ENCODE peak calls at places on chromosome 20, in ten cellular contexts. H is SHP77, K is AML-193, R is adipocyte, N is breast epithelium, V is GM13977, U is ACHN, P is NCI-H2081, L is cardiac fibroblast, Y is foreskin keratinocyte. Q is an unnamed sample.

GRCh38 chr20:10609276-10609675 is 64.5 kb downstream of the JAG1 start:
- DNase-seq in H (no peak), K (no peak), R (peak; percentile 76), N (no peak), V (no peak), U (no peak), P (no peak), L (peak; percentile 91), Y (no peak), Q (peak; percentile 85)

GRCh38 chr20:9989066-9989724 is 45.6 kb upstream of the ANKEF1 start:
- DNase-seq in H (no peak), K (peak; percentile 86), R (peak; percentile 88), N (no peak), V (no peak), U (no peak), P (no peak), L (peak; percentile 77), Y (no peak), Q (peak; percentile 43)

GRCh38 chr20:10249048-10249770 is 30.6 kb downstream of the SNAP25 start:
- DNase-seq in H (peak; percentile 26), K (no peak), R (no peak), N (no peak), V (no peak), U (no peak), P (peak; percentile 52), L (no peak), Y (no peak), Q (no peak)

GRCh38 chr20:25695532-25696383 is 895 bp downstream of the ZNF337 start:
- DNase-seq in H (no peak), K (no peak), R (peak; percentile 57), N (no peak), V (no peak), U (peak; percentile 11), P (no peak), L (peak; percentile 20), Y (no peak), Q (no peak)

GRCh38 chr20:9958693-9959092 is 76.1 kb upstream of the ANKEF1 start:
- DNase-seq in H (no peak), K (no peak), R (no peak), N (no peak), V (no peak), U (no peak), P (no peak), L (no peak), Y (no peak), Q (no peak)

GRCh38 chr20:39214778-39215177 is 252.6 kb downstream of the DHX35 start:
- DNase-seq in H (no peak), K (no peak), R (no peak), N (no peak), V (no peak), U (no peak), P (no peak), L (no peak), Y (no peak), Q (no peak)

GRCh38 chr20:60559462-60559861 is 601.2 kb downstream of the CDH26 start:
- DNase-seq in H (peak; percentile 60), K (no peak), R (no peak), N (no peak), V (no peak), U (no peak), P (no peak), L (no peak), Y (no peak), Q (no peak)

GRCh38 chr20:53164072-53164471 is 191.9 kb downstream of the TSHZ2 start:
- DNase-seq in H (no peak), K (no peak), R (no peak), N (no peak), V (no peak), U (no peak), P (no peak), L (no peak), Y (no peak), Q (no peak)

GRCh38 chr20:22555791-22556564 is 28.4 kb downstream of the FOXA2 start:
- DNase-seq in H (no peak), K (no peak), R (no peak), N (no peak), V (no peak), U (no peak), P (no peak), L (no peak), Y (no peak), Q (no peak)

GRCh38 chr20:56424931-56425330 is 12.9 kb downstream of the CASS4 start:
- DNase-seq in H (no peak), K (no peak), R (no peak), N (no peak), V (no peak), U (no peak), P (no peak), L (no peak), Y (no peak), Q (no peak)

GRCh38 chr20:41307021-41307420 is 10.5 kb downstream of the ZHX3 start:
- DNase-seq in H (no peak), K (no peak), R (no peak), N (no peak), V (no peak), U (no peak), P (no peak), L (no peak), Y (no peak), Q (no peak)

GRCh38 chr20:10555865-10556308 is 117.9 kb downstream of the JAG1 start:
- DNase-seq in H (no peak), K (no peak), R (peak; percentile 59), N (no peak), V (no peak), U (peak; percentile 64), P (no peak), L (peak; percentile 69), Y (no peak), Q (peak; percentile 79)

GRCh38 chr20:63943007-63943807 is 13.0 kb downstream of the UCKL1 start:
- DNase-seq in H (no peak), K (no peak), R (no peak), N (no peak), V (no peak), U (no peak), P (no peak), L (no peak), Y (no peak), Q (no peak)

GRCh38 chr20:4027590-4028265 is 12.4 kb upstream of the RNF24 start:
- DNase-seq in H (no peak), K (no peak), R (no peak), N (no peak), V (no peak), U (no peak), P (no peak), L (no peak), Y (no peak), Q (no peak)

GRCh38 chr20:6671829-6672228 is 95.7 kb upstream of the BMP2 start:
- DNase-seq in H (no peak), K (no peak), R (no peak), N (no peak), V (no peak), U (no peak), P (no peak), L (no peak), Y (no peak), Q (no peak)

Q was measured in brain microvascular endothelial cell.